ENCODE peak calls at places on chromosomes 2 and 18, in five cellular contexts. M is 8988T, D is T-helper 2 cell, H is hypothalamus, L is anterior cingulate cortex. Z is an unnamed sample.

GRCh38 chr18:78868330-78869316 is 111.0 kb upstream of the SALL3 start:
- DNase-seq in D (no peak), L (no peak), H (no peak), M (no peak), Z (no peak)

GRCh38 chr18:46675112-46675511 is 18.1 kb upstream of the LOXHD1 start:
- DNase-seq in H (no peak), M (no peak), D (no peak), L (no peak), Z (peak; percentile 86)

GRCh38 chr2:46977899-46978298 is 62.3 kb upstream of the MCFD2 start:
- DNase-seq in D (no peak), L (peak; percentile 11), M (no peak), H (no peak), Z (no peak)

GRCh38 chr18:63480892-63481291 is 4.1 kb downstream of the SERPINB5 start:
- DNase-seq in L (no peak), D (no peak), H (no peak), M (no peak), Z (no peak)

GRCh38 chr2:132438650-132439030 is 22.0 kb downstream of the GPR39 start:
- DNase-seq in M (peak; percentile 33), H (no peak), L (no peak), D (no peak), Z (peak; percentile 100)

GRCh38 chr2:35788543-35788942 is 567.0 kb upstream of the CRIM1 start:
- DNase-seq in D (no peak), L (no peak), M (no peak), H (no peak), Z (no peak)

GRCh38 chr18:43590182-43590903 is 313.1 kb upstream of the SYT4 start:
- DNase-seq in M (no peak), L (no peak), D (no peak), H (no peak), Z (no peak)

GRCh38 chr2:129870646-129871335 is 108.7 kb upstream of the RAB6C start:
- DNase-seq in L (no peak), M (no peak), H (no peak), D (no peak), Z (no peak)

GRCh38 chr2:79984476-79984875 is 320.1 kb downstream of the LRRTM1 start:
- DNase-seq in L (no peak), D (no peak), M (no peak), H (no peak), Z (no peak)

GRCh38 chr18:79395308-79395640 is 456 bp upstream of the NFATC1 start:
- DNase-seq in M (no peak), D (no peak), L (no peak), H (no peak), Z (no peak)

Z was measured in RPMI7951.